ENCODE peak calls at places on chromosomes 1 and 21, in six cellular contexts. Q is smooth muscle cell of the brain vasculature, U is ovary, M is B cell, O is endodermal cell, B is DMS 273 treated with DMSO at 0.1 percent for 48 hours. A is an unnamed sample.

GRCh38 chr1:64545118-64545916 is 75.4 kb downstream of the CACHD1 start:
- DNase-seq in U (no peak), O (no peak), M (no peak), Q (no peak), B (peak; percentile 2), A (no peak)

GRCh38 chr1:90919900-90920299 is 101.9 kb downstream of the ZNF644 start:
- DNase-seq in M (no peak), Q (no peak), U (no peak), O (no peak), B (no peak), A (no peak)

GRCh38 chr1:192122668-192123067 is 35.6 kb upstream of the RGS18 start:
- DNase-seq in Q (no peak), B (no peak), U (no peak), O (no peak), M (no peak), A (no peak)

GRCh38 chr1:235017719-235018118 is 110.9 kb downstream of the TOMM20 start:
- DNase-seq in Q (no peak), B (no peak), M (no peak), O (no peak), U (no peak), A (no peak)

GRCh38 chr1:52756020-52756419 is 29.8 kb downstream of the ZYG11B start:
- DNase-seq in U (no peak), Q (no peak), O (peak; percentile 49), B (no peak), M (no peak), A (no peak)

GRCh38 chr1:6635910-6636760 is 11.5 kb downstream of the THAP3 start:
- DNase-seq in M (no peak), Q (no peak), O (no peak), U (no peak), B (no peak), A (no peak)

GRCh38 chr1:248842781-248843331 is 4.8 kb downstream of the ZNF672 start:
- DNase-seq in U (no peak), B (no peak), O (peak; percentile 45), Q (no peak), M (no peak), A (no peak)

GRCh38 chr1:101241485-101242225 is 4.8 kb downstream of the S1PR1 start:
- DNase-seq in U (no peak), B (no peak), O (no peak), Q (no peak), M (peak; percentile 22), A (no peak)

GRCh38 chr1:32500387-32501209 is 35.7 kb downstream of the ZBTB8B start:
- DNase-seq in O (peak; percentile 86), B (peak; percentile 22), M (peak; percentile 63), U (peak; percentile 63), Q (no peak), A (peak; percentile 12)

GRCh38 chr21:44517175-44517899 is 22.7 kb downstream of the KRTAP10-1 start:
- DNase-seq in U (no peak), B (no peak), Q (no peak), M (no peak), O (peak; percentile 74), A (no peak)

GRCh38 chr1:153790996-153791855 is 16.0 kb downstream of the SLC27A3 start:
- DNase-seq in B (no peak), Q (no peak), M (peak; percentile 75), O (no peak), U (peak; percentile 15), A (no peak)

GRCh38 chr1:173149887-173150286 is 57.2 kb downstream of the TNFSF4 start:
- DNase-seq in O (no peak), Q (no peak), B (no peak), M (no peak), U (no peak), A (no peak)

GRCh38 chr1:169094897-169095569 is 11.5 kb upstream of the ATP1B1 start:
- DNase-seq in O (no peak), U (no peak), B (no peak), Q (no peak), M (no peak), A (no peak)

GRCh38 chr1:7579831-7580804 is 191.0 kb upstream of the VAMP3 start:
- DNase-seq in U (no peak), O (no peak), M (no peak), B (no peak), Q (no peak), A (no peak)

GRCh38 chr1:85328713-85329376 is 52.4 kb upstream of the BCL10 start:
- DNase-seq in M (no peak), O (peak; percentile 78), U (no peak), Q (no peak), B (no peak), A (no peak)

GRCh38 chr1:171753685-171754380 is 12.0 kb upstream of the VAMP4 start:
- DNase-seq in Q (no peak), O (no peak), U (no peak), M (no peak), B (no peak), A (no peak)

GRCh38 chr1:32893198-32894018 is 7.1 kb downstream of the HPCA start:
- DNase-seq in M (no peak), B (no peak), U (peak; percentile 55), O (peak; percentile 85), Q (no peak), A (peak; percentile 48)

GRCh38 chr1:231045318-231045717 is 5.3 kb upstream of the FAM89A start:
- DNase-seq in Q (no peak), O (no peak), B (no peak), M (no peak), U (no peak), A (no peak)

GRCh38 chr1:183711691-183712401 is 58.7 kb upstream of the APOBEC4 start:
- DNase-seq in U (no peak), M (no peak), B (peak; percentile 86), O (no peak), Q (peak; percentile 33), A (peak; percentile 38)

GRCh38 chr1:115829947-115830346 is 11.0 kb downstream of the NHLH2 start:
- DNase-seq in U (no peak), O (peak; percentile 77), M (no peak), B (no peak), Q (no peak), A (no peak)

GRCh38 chr21:34362670-34363069 is 1.1 kb upstream of the KCNE2 start:
- DNase-seq in O (no peak), U (no peak), Q (no peak), M (no peak), B (no peak), A (no peak)

GRCh38 chr1:156881663-156882062 is 11.9 kb upstream of the PEAR1 start:
- DNase-seq in U (no peak), B (no peak), M (no peak), O (no peak), Q (no peak), A (no peak)

GRCh38 chr21:15604424-15604823 is 125.4 kb upstream of the USP25 start:
- DNase-seq in B (no peak), Q (no peak), O (no peak), U (no peak), M (no peak), A (no peak)

GRCh38 chr1:172680733-172681275 is 21.9 kb downstream of the FASLG start:
- DNase-seq in M (no peak), O (peak; percentile 59), B (no peak), U (no peak), Q (no peak), A (no peak)

GRCh38 chr21:36499578-36500471 is 19.9 kb upstream of the CLDN14 start:
- DNase-seq in Q (no peak), U (no peak), M (no peak), B (no peak), O (no peak), A (no peak)